ENCODE peak calls at places on chromosomes 11 and 22, in six cellular contexts. C is body of pancreas, V is upper lobe of right lung, D is right atrium auricular region, M is PC-3, G is left ventricle myocardium inferior. T is an unnamed sample.

GRCh38 chr22:49776891-49777290 is 50.8 kb downstream of the BRD1 start:
- DNase-seq in G (no peak), D (no peak), V (no peak), C (no peak), M (no peak), T (no peak)

GRCh38 chr22:30425616-30426394 is at the start of gene MTFP1:
- DNase-seq in M (peak; percentile 59), V (peak; percentile 84), D (peak; percentile 68), C (peak; percentile 73), G (peak; percentile 53), T (peak; percentile 72)

GRCh38 chr11:134294664-134295063 is 18.5 kb downstream of the GLB1L3 start:
- DNase-seq in D (no peak), M (no peak), G (no peak), V (no peak), C (no peak), T (no peak)

GRCh38 chr11:45665206-45665932 is at the start of gene CHST1:
- DNase-seq in M (no peak), D (no peak), V (peak; percentile 76), C (peak; percentile 73), G (peak; percentile 70), T (peak; percentile 61)

GRCh38 chr11:120326228-120326627 is 1.1 kb downstream of the TLCD5 start:
- DNase-seq in M (no peak), G (no peak), V (no peak), C (no peak), D (no peak), T (no peak)

GRCh38 chr11:120564573-120565301 is 53.2 kb downstream of the GRIK4 start:
- DNase-seq in G (peak; percentile 45), D (peak; percentile 76), M (no peak), C (peak; percentile 37), V (no peak), T (peak; percentile 24)

GRCh38 chr11:94193288-94193687 is 64.6 kb downstream of the PANX1 start:
- DNase-seq in M (peak; percentile 97), D (no peak), G (no peak), C (no peak), V (no peak), T (peak; percentile 97)

GRCh38 chr11:71991494-71991893 is 7.2 kb upstream of the IL18BP start:
- DNase-seq in G (no peak), M (no peak), V (no peak), D (no peak), C (no peak), T (no peak)

GRCh38 chr11:9574806-9575530 is 1.5 kb downstream of the WEE1 start:
- DNase-seq in M (peak; percentile 77), V (no peak), C (peak; percentile 58), D (peak; percentile 77), G (peak; percentile 30), T (peak; percentile 76)

GRCh38 chr11:77075425-77075905 is 8.7 kb downstream of the CAPN5 start:
- DNase-seq in M (no peak), D (no peak), V (peak; percentile 50), G (no peak), C (no peak), T (no peak)

GRCh38 chr11:107263865-107264563 is 193.6 kb downstream of the CWF19L2 start:
- DNase-seq in D (no peak), C (no peak), G (no peak), V (no peak), M (no peak), T (no peak)

GRCh38 chr11:65295571-65296338 is 18.9 kb upstream of the CDC42EP2 start:
- DNase-seq in G (no peak), C (no peak), D (no peak), M (no peak), V (no peak), T (no peak)

GRCh38 chr11:135075740-135076139 is 663.7 kb upstream of the B3GAT1 start:
- DNase-seq in V (peak; percentile 86), G (peak; percentile 76), C (peak; percentile 66), M (peak; percentile 67), D (no peak), T (peak; percentile 79)

GRCh38 chr11:47943721-47944554 is 36.4 kb upstream of the PTPRJ start:
- DNase-seq in V (peak; percentile 74), C (no peak), M (no peak), G (no peak), D (no peak), T (no peak)

GRCh38 chr22:35634981-35635540 is 13.2 kb upstream of the APOL6 start:
- DNase-seq in M (no peak), C (no peak), G (no peak), D (no peak), V (no peak), T (no peak)

GRCh38 chr11:44779736-44780520 is 53.2 kb downstream of the TSPAN18 start:
- DNase-seq in V (no peak), D (no peak), M (no peak), C (no peak), G (no peak), T (no peak)

GRCh38 chr11:69486773-69487266 is 5.4 kb downstream of the LINC01488 start:
- DNase-seq in D (no peak), G (peak; percentile 23), C (no peak), V (no peak), M (no peak), T (no peak)

GRCh38 chr11:43576834-43577521 is 103.6 kb upstream of the HSD17B12 start:
- DNase-seq in V (no peak), D (no peak), M (peak; percentile 48), C (peak; percentile 48), G (peak; percentile 35), T (peak; percentile 59)

GRCh38 chr11:43574949-43575915 is 105.3 kb upstream of the HSD17B12 start:
- DNase-seq in V (no peak), D (no peak), G (peak; percentile 21), M (no peak), C (peak; percentile 28), T (peak; percentile 54)

GRCh38 chr11:43575931-43576833 is 104.4 kb upstream of the HSD17B12 start:
- DNase-seq in G (no peak), V (no peak), M (no peak), D (no peak), C (no peak), T (no peak)

GRCh38 chr11:43573233-43573632 is 107.3 kb upstream of the HSD17B12 start:
- DNase-seq in C (no peak), G (no peak), V (no peak), M (peak; percentile 43), D (no peak), T (no peak)

GRCh38 chr11:43573873-43574272 is 106.7 kb upstream of the HSD17B12 start:
- DNase-seq in V (no peak), M (no peak), G (no peak), D (no peak), C (no peak), T (no peak)
- H3K36me3 ChIP-seq in V (no peaks in the 10 kb centered on the region), M (no peaks in the 10 kb centered on the region), G (no peaks in the 10 kb centered on the region), D (no peaks in the 10 kb centered on the region), C (no peaks in the 10 kb centered on the region), T (no peaks in the 10 kb centered on the region)

GRCh38 chr11:123188508-123189165 is 6.4 kb downstream of the CLMP start:
- DNase-seq in M (peak; percentile 61), C (no peak), D (no peak), V (no peak), G (no peak), T (peak; percentile 58)
- H3K4me3 ChIP-seq in M (peak overlapping the region; percentile 27), C (no peak overlapping the region), D (no peak overlapping the region), V (no peak overlapping the region), G (peak overlapping the region; percentile 15), T (peak overlapping the region; percentile 18)

GRCh38 chr11:61425367-61426131 is 4.2 kb downstream of the CPSF7 start:
- DNase-seq in V (no peak), D (no peak), G (no peak), M (no peak), C (no peak), T (no peak)

GRCh38 chr11:61429691-61430582 is at the start of the genes CPSF7 and SDHAF2:
- DNase-seq in D (peak; percentile 94), M (peak; percentile 98), V (peak; percentile 99), G (peak; percentile 98), C (peak; percentile 97), T (peak; percentile 98)

GRCh38 chr11:61429346-61429690 is 457 bp downstream of the CPSF7 start:
- DNase-seq in D (no peak), M (peak; percentile 51), V (peak; percentile 84), G (peak; percentile 63), C (peak; percentile 53), T (peak; percentile 74)
- H3K36me3 ChIP-seq in D (peaks cover 45% of the 10 kb centered on the region), M (peaks cover 52% of the 10 kb centered on the region), V (peaks cover 47% of the 10 kb centered on the region), G (peaks cover 46% of the 10 kb centered on the region), C (no peaks in the 10 kb centered on the region), T (peaks cover 55% of the 10 kb centered on the region)

GRCh38 chr11:2674681-2675131 is 25.1 kb downstream of the KCNQ1OT1 start:
- DNase-seq in D (no peak), C (peak; percentile 52), M (no peak), V (no peak), G (no peak), T (no peak)
- H3K4me3 ChIP-seq in D (no peak overlapping the region), C (no peak overlapping the region), M (no peak overlapping the region), V (no peak overlapping the region), G (no peak overlapping the region), T (no peak overlapping the region)

GRCh38 chr11:12901874-12902481 is 107.1 kb upstream of the RASSF10 start:
- DNase-seq in V (no peak), C (no peak), G (no peak), D (no peak), M (peak; percentile 87), T (no peak)

GRCh38 chr11:12901272-12901671 is 107.8 kb upstream of the RASSF10 start:
- DNase-seq in M (no peak), V (no peak), D (no peak), C (no peak), G (no peak), T (no peak)

GRCh38 chr11:12909866-12910265 is 99.2 kb upstream of the RASSF10 start:
- DNase-seq in D (no peak), G (no peak), V (no peak), C (no peak), M (no peak), T (no peak)

GRCh38 chr11:12902784-12903491 is 106.2 kb upstream of the RASSF10 start:
- DNase-seq in V (no peak), G (no peak), D (no peak), M (no peak), C (no peak), T (no peak)

GRCh38 chr11:12906501-12906900 is 102.6 kb upstream of the RASSF10 start:
- DNase-seq in C (no peak), D (no peak), M (no peak), V (no peak), G (no peak), T (no peak)
- H3K36me3 ChIP-seq in C (no peaks in the 10 kb centered on the region), D (peaks cover 22% of the 10 kb centered on the region), M (peaks cover 13% of the 10 kb centered on the region), V (peaks cover 4% of the 10 kb centered on the region), G (peaks cover 23% of the 10 kb centered on the region), T (peaks cover 50% of the 10 kb centered on the region)

GRCh38 chr22:26287382-26288228 is 118.3 kb downstream of the SEZ6L start:
- DNase-seq in D (no peak), M (no peak), G (no peak), C (no peak), V (no peak), T (no peak)

GRCh38 chr22:26289486-26290250 is 120.4 kb downstream of the SEZ6L start:
- DNase-seq in D (no peak), C (no peak), M (no peak), V (no peak), G (no peak), T (no peak)

GRCh38 chr22:26283330-26283729 is 114.1 kb downstream of the SEZ6L start:
- DNase-seq in D (no peak), C (no peak), M (no peak), V (no peak), G (no peak), T (no peak)

GRCh38 chr22:26286091-26286780 is 117.0 kb downstream of the SEZ6L start:
- DNase-seq in V (no peak), D (no peak), C (no peak), M (no peak), G (no peak), T (no peak)

GRCh38 chr22:26285632-26286031 is 116.4 kb downstream of the SEZ6L start:
- DNase-seq in V (no peak), D (no peak), M (no peak), G (no peak), C (no peak), T (no peak)
- H3K4me3 ChIP-seq in V (no peak overlapping the region), D (no peak overlapping the region), M (no peak overlapping the region), G (no peak overlapping the region), C (no peak overlapping the region), T (no peak overlapping the region)